ENCODE peak calls at places on chromosomes 2 and 18, in nine cellular contexts. I is psoas muscle, C is fibroblast of lung, B is lung, L is adrenal gland, K is uterus, R is colonic mucosa, O is brain microvascular endothelial cell, N is heart left ventricle. F is an unnamed sample.

GRCh38 chr18:457120-457519 is 43.4 kb downstream of the COLEC12 start:
- DNase-seq in I (peak), C (peak), B (no peak), L (peak), K (peak), R (no peak), O (peak), N (peak), F (no peak)

GRCh38 chr2:217954971-217955740 is 47.6 kb downstream of the TNS1 start:
- DNase-seq in I (no peak), C (no peak), B (no peak), L (peak), K (no peak), R (no peak), O (no peak), N (no peak), F (no peak)

GRCh38 chr18:39487932-39488331 is 1922.3 kb upstream of the CELF4 start:
- DNase-seq in I (no peak), C (no peak), B (no peak), L (no peak), K (no peak), R (no peak), O (no peak), N (no peak), F (no peak)

GRCh38 chr2:101473581-101473910 is 1.4 kb downstream of the RFX8 start:
- DNase-seq in I (no peak), C (peak), B (no peak), L (no peak), K (no peak), R (no peak), O (no peak), N (no peak), F (no peak)

GRCh38 chr2:75012080-75012479 is 53.6 kb downstream of the POLE4 start:
- DNase-seq in I (no peak), C (no peak), B (no peak), L (no peak), K (no peak), R (no peak), O (no peak), N (no peak), F (no peak)

GRCh38 chr2:168565112-168565511 is 109.0 kb downstream of the CERS6 start:
- DNase-seq in I (no peak), C (peak), B (no peak), L (no peak), K (no peak), R (no peak), O (peak), N (no peak), F (peak)

GRCh38 chr18:6994719-6995430 is 122.7 kb downstream of the LAMA1 start:
- DNase-seq in I (no peak), C (peak), B (no peak), L (no peak), K (no peak), R (no peak), O (no peak), N (no peak), F (peak)

GRCh38 chr18:3083776-3084175 is 70.8 kb upstream of the LPIN2 start:
- DNase-seq in I (no peak), C (no peak), B (no peak), L (no peak), K (no peak), R (no peak), O (no peak), N (no peak), F (no peak)

GRCh38 chr2:220935789-220936321 is 636.2 kb downstream of the EPHA4 start:
- DNase-seq in I (no peak), C (peak), B (no peak), L (no peak), K (no peak), R (no peak), O (no peak), N (no peak), F (no peak)

GRCh38 chr2:127104881-127105655 is 1.9 kb downstream of the BIN1 start:
- DNase-seq in I (peak), C (peak), B (no peak), L (peak), K (peak), R (no peak), O (no peak), N (no peak), F (no peak)

GRCh38 chr18:44725300-44726096 is 44.8 kb downstream of the SETBP1 start:
- DNase-seq in I (peak), C (peak), B (no peak), L (peak), K (peak), R (no peak), O (peak), N (peak), F (peak)

GRCh38 chr2:95158891-95159619 is 593 bp downstream of the ZNF514 start:
- DNase-seq in I (peak), C (peak), B (peak), L (peak), K (peak), R (peak), O (peak), N (peak), F (peak)

GRCh38 chr18:6610436-6610835 is 119.1 kb upstream of the ARHGAP28 start:
- DNase-seq in I (no peak), C (peak), B (no peak), L (no peak), K (no peak), R (no peak), O (no peak), N (no peak), F (no peak)

GRCh38 chr2:228774548-228774947 is 496.5 kb downstream of the PID1 start:
- DNase-seq in I (no peak), C (no peak), B (no peak), L (no peak), K (no peak), R (no peak), O (no peak), N (no peak), F (no peak)

GRCh38 chr2:59827677-59828076 is 725.8 kb downstream of the BCL11A start:
- DNase-seq in I (no peak), C (no peak), B (no peak), L (no peak), K (no peak), R (no peak), O (no peak), N (no peak), F (no peak)

GRCh38 chr18:35497006-35497333 is 790 bp downstream of the INO80C start:
- DNase-seq in I (no peak), C (peak), B (no peak), L (peak), K (peak), R (peak), O (peak), N (no peak), F (peak)

GRCh38 chr2:239523944-239524310 is 123.1 kb upstream of the HDAC4 start:
- DNase-seq in I (peak), C (no peak), B (no peak), L (no peak), K (peak), R (no peak), O (no peak), N (no peak), F (no peak)

GRCh38 chr2:45780541-45781463 is 129.3 kb downstream of the PRKCE start:
- DNase-seq in I (no peak), C (no peak), B (no peak), L (no peak), K (no peak), R (no peak), O (no peak), N (no peak), F (no peak)

GRCh38 chr18:48126240-48126639 is 195.8 kb upstream of the SMAD2 start:
- DNase-seq in I (no peak), C (no peak), B (no peak), L (no peak), K (no peak), R (no peak), O (no peak), N (no peak), F (no peak)

GRCh38 chr2:173657996-173658717 is 303.5 kb downstream of the CDCA7 start:
- DNase-seq in I (peak), C (peak), B (no peak), L (peak), K (peak), R (no peak), O (peak), N (no peak), F (peak)

GRCh38 chr2:208618220-208618619 is 211.6 kb downstream of the PTH2R start:
- DNase-seq in I (no peak), C (no peak), B (no peak), L (no peak), K (no peak), R (no peak), O (no peak), N (no peak), F (no peak)

GRCh38 chr2:227474406-227474805 is 2.5 kb downstream of the AGFG1 start:
- DNase-seq in I (no peak), C (no peak), B (no peak), L (no peak), K (no peak), R (no peak), O (no peak), N (no peak), F (no peak)

GRCh38 chr2:226791487-226792081 is 8.0 kb downstream of the IRS1 start:
- DNase-seq in I (peak), C (peak), B (peak), L (peak), K (peak), R (peak), O (peak), N (peak), F (peak)

GRCh38 chr2:25251461-25252273 is 83.3 kb upstream of the POMC start:
- DNase-seq in I (peak), C (no peak), B (peak), L (peak), K (peak), R (peak), O (peak), N (peak), F (peak)

GRCh38 chr2:219111375-219112069 is 49.1 kb downstream of the NHEJ1 start:
- DNase-seq in I (no peak), C (no peak), B (no peak), L (no peak), K (no peak), R (peak), O (no peak), N (no peak), F (no peak)

GRCh38 chr2:152336854-152337510 is 2.0 kb downstream of the FMNL2 start:
- DNase-seq in I (peak), C (peak), B (no peak), L (peak), K (peak), R (peak), O (peak), N (no peak), F (peak)

GRCh38 chr2:206701952-206702630 is 16.1 kb downstream of the DYTN start:
- DNase-seq in I (no peak), C (no peak), B (no peak), L (no peak), K (no peak), R (no peak), O (no peak), N (no peak), F (no peak)

GRCh38 chr2:204024503-204024902 is 87.9 kb downstream of the ICOS start:
- DNase-seq in I (no peak), C (peak), B (no peak), L (no peak), K (peak), R (peak), O (peak), N (no peak), F (peak)

GRCh38 chr2:220858101-220858500 is 714.0 kb downstream of the EPHA4 start:
- DNase-seq in I (no peak), C (no peak), B (no peak), L (no peak), K (no peak), R (no peak), O (no peak), N (no peak), F (no peak)

GRCh38 chr2:233718552-233718951 is at the start of gene UGT1A4:
- DNase-seq in I (no peak), C (no peak), B (no peak), L (no peak), K (no peak), R (no peak), O (no peak), N (no peak), F (no peak)

GRCh38 chr18:8898990-8899389 is 193.6 kb downstream of the MTCL1 start:
- DNase-seq in I (no peak), C (no peak), B (no peak), L (no peak), K (no peak), R (no peak), O (no peak), N (no peak), F (no peak)

GRCh38 chr18:74219056-74219455 is 70.7 kb downstream of the TIMM21 start:
- DNase-seq in I (no peak), C (no peak), B (no peak), L (no peak), K (no peak), R (no peak), O (no peak), N (no peak), F (peak)

GRCh38 chr2:135664623-135665068 is 77.0 kb upstream of the UBXN4 start:
- DNase-seq in I (no peak), C (no peak), B (no peak), L (no peak), K (no peak), R (no peak), O (peak), N (no peak), F (no peak)

GRCh38 chr2:36478332-36478738 is 119.6 kb downstream of the FEZ2 start:
- DNase-seq in I (no peak), C (peak), B (no peak), L (peak), K (no peak), R (peak), O (peak), N (peak), F (peak)

GRCh38 chr2:13522917-13523821 is 806.4 kb downstream of the TRIB2 start:
- DNase-seq in I (no peak), C (no peak), B (no peak), L (no peak), K (peak), R (no peak), O (peak), N (peak), F (peak)

GRCh38 chr2:148926291-148926961 is 51.4 kb downstream of the KIF5C start:
- DNase-seq in I (no peak), C (peak), B (no peak), L (peak), K (no peak), R (peak), O (no peak), N (no peak), F (peak)

GRCh38 chr2:189487283-189488280 is 46.3 kb downstream of the WDR75 start:
- DNase-seq in I (no peak), C (no peak), B (no peak), L (no peak), K (peak), R (no peak), O (no peak), N (no peak), F (no peak)

GRCh38 chr2:8393506-8393905 is 288.4 kb upstream of the ID2 start:
- DNase-seq in I (no peak), C (no peak), B (no peak), L (no peak), K (no peak), R (no peak), O (no peak), N (no peak), F (no peak)

GRCh38 chr2:8392098-8392844 is 289.6 kb upstream of the ID2 start:
- DNase-seq in I (no peak), C (no peak), B (no peak), L (no peak), K (no peak), R (no peak), O (no peak), N (no peak), F (no peak)

GRCh38 chr2:8389373-8390108 is 292.3 kb upstream of the ID2 start:
- DNase-seq in I (no peak), C (peak), B (no peak), L (no peak), K (no peak), R (no peak), O (peak), N (no peak), F (no peak)

GRCh38 chr2:8391126-8391525 is 290.7 kb upstream of the ID2 start:
- DNase-seq in I (no peak), C (no peak), B (no peak), L (no peak), K (no peak), R (no peak), O (no peak), N (no peak), F (no peak)

GRCh38 chr2:8391584-8391983 is 290.3 kb upstream of the ID2 start:
- DNase-seq in I (no peak), C (no peak), B (no peak), L (no peak), K (no peak), R (no peak), O (no peak), N (no peak), F (no peak)
- H3K27ac ChIP-seq in I (no peak), C (no peak), B (no peak), L (no peak), K (no peak), R (no peak), O (no peak), N (no peak), F (no peak)

DNA sequence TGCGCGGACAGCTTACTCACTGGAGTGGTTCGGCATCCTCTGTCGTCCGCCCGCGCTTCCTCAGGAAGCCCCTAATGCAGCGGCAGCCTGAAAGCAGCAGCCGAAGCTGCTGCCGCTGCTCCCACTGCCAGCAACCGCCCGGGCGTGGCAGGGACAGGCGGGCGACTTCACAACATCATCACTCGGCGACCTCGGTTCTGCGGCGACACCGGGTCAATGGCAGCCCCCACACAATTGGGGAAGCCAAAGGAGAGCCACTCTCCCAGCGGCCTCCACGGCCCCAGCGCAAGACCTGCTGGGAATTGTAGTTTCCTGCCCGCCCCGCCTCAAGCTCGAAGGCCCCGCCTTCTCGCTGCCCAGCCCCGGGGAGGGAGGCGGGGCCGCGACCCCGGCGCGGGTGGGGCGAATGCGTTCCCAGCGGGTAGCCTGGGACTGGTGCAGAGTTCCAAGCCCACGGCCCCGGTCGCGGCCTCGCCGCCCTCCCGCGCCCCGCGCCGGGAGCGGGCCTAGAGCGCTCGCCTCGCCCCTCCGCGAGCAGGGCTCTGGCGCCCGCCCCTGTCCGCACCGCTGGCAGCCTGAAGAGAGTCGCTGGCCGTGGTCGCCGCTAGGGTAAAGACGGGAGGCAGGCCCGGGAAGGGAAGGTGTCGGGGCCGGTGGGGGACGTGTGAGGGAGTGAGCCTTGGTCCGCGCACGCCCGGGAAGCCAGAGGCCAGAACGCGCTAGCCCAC is at the start of the genes STRADB and TRAK2:
- DNase-seq in I (peak), C (peak), B (peak), L (peak), K (peak), R (peak), O (peak), N (peak), F (peak)
- TF ChIP-seq CTCF in I (peak), C (peak), B (no peak), L (peak), K (peak), R (peak), O (peak), N (no peak), F (peak)

DNA sequence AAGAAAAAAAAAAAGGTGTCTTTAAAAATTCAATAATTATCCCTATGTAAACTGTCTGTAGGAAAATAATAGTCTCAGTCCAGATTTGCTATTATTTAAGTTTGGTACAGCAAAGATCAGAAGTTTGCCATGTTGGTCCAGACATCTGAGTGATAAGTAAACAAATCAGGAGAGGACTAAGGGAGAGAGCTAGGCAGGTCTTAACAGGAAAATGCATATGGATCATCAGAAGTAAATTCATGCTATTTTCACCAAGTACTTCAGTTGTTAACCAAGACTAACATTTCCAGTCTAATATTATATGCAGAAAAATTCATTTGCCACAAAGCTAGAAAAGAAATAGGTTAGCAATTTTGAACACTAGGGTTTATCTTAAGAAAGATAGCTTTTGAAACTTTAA is 95.0 kb upstream of the STK17B start:
- DNase-seq in I (no peak), C (no peak), B (no peak), L (no peak), K (no peak), R (no peak), O (no peak), N (no peak), F (no peak)
- H3K27ac ChIP-seq in I (no peak), C (no peak), B (no peak), L (no peak), K (no peak), R (no peak), O (peak), N (no peak), F (no peak)

DNA sequence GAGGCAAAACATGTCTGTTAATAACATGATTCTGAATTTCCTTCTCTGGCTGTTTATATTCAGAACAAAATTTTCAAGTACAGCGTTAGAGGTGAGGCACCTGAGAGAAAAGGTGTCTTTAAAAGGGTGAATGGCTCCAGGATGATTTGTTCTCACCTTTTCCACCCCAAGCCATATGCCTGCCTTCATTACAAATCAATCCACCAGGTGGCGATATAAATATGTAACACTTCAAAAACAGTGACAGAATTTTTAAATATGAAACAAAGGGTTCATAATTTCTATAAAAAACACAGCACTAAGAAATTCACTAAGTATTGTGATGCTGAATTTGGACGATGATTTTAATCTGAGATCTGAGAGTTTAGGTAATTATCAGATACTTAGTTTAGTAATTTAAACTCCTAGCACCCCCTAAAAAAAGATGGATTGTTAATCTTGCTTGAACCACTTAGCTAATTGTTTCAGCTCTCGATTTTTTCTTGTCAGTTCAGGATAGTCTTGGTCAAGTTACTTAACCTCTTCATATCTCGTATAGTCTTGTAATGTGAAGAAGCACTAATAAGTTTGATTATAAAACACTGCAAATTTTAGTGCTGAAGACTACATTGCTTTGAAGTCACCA is 528.8 kb downstream of the CPS1 start:
- DNase-seq in I (no peak), C (peak), B (no peak), L (no peak), K (no peak), R (peak), O (peak), N (no peak), F (peak)
- TF ChIP-seq CTCF in I (peak), C (peak), B (no peak), L (peak), K (no peak), R (peak), O (peak), N (peak), F (peak)

GRCh38 chr2:236642125-236642524 is 72.5 kb downstream of the ACKR3 start:
- DNase-seq in I (no peak), C (no peak), B (no peak), L (no peak), K (no peak), R (no peak), O (no peak), N (peak), F (no peak)
- H3K27ac ChIP-seq in I (peak), C (peak), B (peak), L (no peak), K (peak), R (peak), O (peak), N (peak), F (peak)

GRCh38 chr18:11747286-11747685 is 58.2 kb downstream of the GNAL start:
- DNase-seq in I (no peak), C (no peak), B (no peak), L (no peak), K (no peak), R (no peak), O (no peak), N (no peak), F (no peak)

GRCh38 chr18:11736656-11737055 is 47.6 kb downstream of the GNAL start:
- DNase-seq in I (no peak), C (peak), B (no peak), L (no peak), K (no peak), R (no peak), O (no peak), N (no peak), F (no peak)

GRCh38 chr18:11739893-11740292 is 50.8 kb downstream of the GNAL start:
- DNase-seq in I (no peak), C (no peak), B (no peak), L (no peak), K (no peak), R (no peak), O (no peak), N (no peak), F (no peak)

GRCh38 chr18:11741505-11742145 is 52.6 kb downstream of the GNAL start:
- DNase-seq in I (no peak), C (peak), B (no peak), L (no peak), K (no peak), R (no peak), O (no peak), N (no peak), F (peak)
- TF ChIP-seq CTCF in I (peak), C (peak), B (no peak), L (peak), K (peak), R (peak), O (peak), N (peak), F (peak)

F was measured in RWPE1.